ENCODE peak calls at places on chromosome 16, in five cellular contexts. One of them, this sample, is unnamed. For H3K4me1, H3K27me3 and H3K9me3, the result is how much of the 10 kb centered on the place peaks cover.

GRCh38 chr16:3824121-3824795 is 56.3 kb downstream of the CREBBP start:
- DNase-seq in upper lobe of right lung: no peak
- DNase-seq in naive thymus-derived CD4-positive, alpha-beta T cell: no peak
- DNase-seq in ascending aorta: no peak
- DNase-seq in lower lobe of right lung: no peak
- DNase-seq in this sample: no peak

GRCh38 chr16:23833960-23834685 is 1.7 kb upstream of the PRKCB start:
- DNase-seq in naive thymus-derived CD4-positive, alpha-beta T cell: peak
- DNase-seq in lower lobe of right lung: no peak
- DNase-seq in upper lobe of right lung: no peak
- DNase-seq in ascending aorta: no peak
- DNase-seq in this sample: no peak

GRCh38 chr16:84478172-84478948 is 26.1 kb downstream of the MEAK7 start:
- DNase-seq in lower lobe of right lung: no peak
- DNase-seq in upper lobe of right lung: peak
- DNase-seq in ascending aorta: no peak
- DNase-seq in naive thymus-derived CD4-positive, alpha-beta T cell: no peak
- DNase-seq in this sample: no peak

GRCh38 chr16:26963109-26963508 is 103.6 kb upstream of the C16orf82 start:
- DNase-seq in lower lobe of right lung: no peak
- DNase-seq in upper lobe of right lung: no peak
- DNase-seq in naive thymus-derived CD4-positive, alpha-beta T cell: peak
- DNase-seq in ascending aorta: no peak
- DNase-seq in this sample: peak

GRCh38 chr16:67128887-67129286 is 19.1 kb downstream of the PHAF1 start:
- DNase-seq in upper lobe of right lung: no peak
- DNase-seq in ascending aorta: no peak
- DNase-seq in lower lobe of right lung: no peak
- DNase-seq in naive thymus-derived CD4-positive, alpha-beta T cell: no peak
- DNase-seq in this sample: no peak

GRCh38 chr16:64997121-64997520 is 124.7 kb downstream of the CDH11 start:
- DNase-seq in upper lobe of right lung: no peak
- DNase-seq in ascending aorta: no peak
- DNase-seq in naive thymus-derived CD4-positive, alpha-beta T cell: no peak
- DNase-seq in lower lobe of right lung: no peak
- DNase-seq in this sample: no peak

GRCh38 chr16:77700846-77701245 is 21.5 kb upstream of the NUDT7 start:
- DNase-seq in ascending aorta: no peak
- DNase-seq in lower lobe of right lung: no peak
- DNase-seq in naive thymus-derived CD4-positive, alpha-beta T cell: no peak
- DNase-seq in upper lobe of right lung: no peak
- DNase-seq in this sample: no peak

GRCh38 chr16:10168258-10168657 is 14.0 kb downstream of the GRIN2A start:
- DNase-seq in naive thymus-derived CD4-positive, alpha-beta T cell: no peak
- DNase-seq in upper lobe of right lung: no peak
- DNase-seq in lower lobe of right lung: no peak
- DNase-seq in ascending aorta: no peak
- DNase-seq in this sample: no peak

GRCh38 chr16:70561623-70562022 is 38.0 kb downstream of the SF3B3 start:
- DNase-seq in upper lobe of right lung: peak
- DNase-seq in ascending aorta: no peak
- DNase-seq in naive thymus-derived CD4-positive, alpha-beta T cell: no peak
- DNase-seq in lower lobe of right lung: peak
- DNase-seq in this sample: no peak

GRCh38 chr16:57592591-57593003 is 35.8 kb upstream of the ADGRG1 start:
- DNase-seq in ascending aorta: no peak
- DNase-seq in naive thymus-derived CD4-positive, alpha-beta T cell: peak
- DNase-seq in lower lobe of right lung: no peak
- DNase-seq in upper lobe of right lung: no peak
- DNase-seq in this sample: peak

GRCh38 chr16:2692948-2693651 is 10.8 kb downstream of the KCTD5 start:
- DNase-seq in lower lobe of right lung: no peak
- DNase-seq in naive thymus-derived CD4-positive, alpha-beta T cell: no peak
- DNase-seq in upper lobe of right lung: no peak
- DNase-seq in ascending aorta: no peak
- DNase-seq in this sample: no peak

GRCh38 chr16:877242-878065 is 76.9 kb upstream of the GNG13 start:
- DNase-seq in naive thymus-derived CD4-positive, alpha-beta T cell: no peak
- DNase-seq in lower lobe of right lung: peak
- DNase-seq in ascending aorta: no peak
- DNase-seq in upper lobe of right lung: no peak
- DNase-seq in this sample: no peak

GRCh38 chr16:66728117-66728787 is 23.2 kb downstream of the DYNC1LI2 start:
- DNase-seq in ascending aorta: no peak
- DNase-seq in naive thymus-derived CD4-positive, alpha-beta T cell: peak
- DNase-seq in lower lobe of right lung: no peak
- DNase-seq in upper lobe of right lung: no peak
- DNase-seq in this sample: peak

GRCh38 chr16:1613728-1614225 is 1.6 kb downstream of the CRAMP1 start:
- DNase-seq in naive thymus-derived CD4-positive, alpha-beta T cell: peak
- DNase-seq in ascending aorta: no peak
- DNase-seq in upper lobe of right lung: no peak
- DNase-seq in lower lobe of right lung: no peak
- DNase-seq in this sample: peak

GRCh38 chr16:81444448-81445121 is at the start of gene CMIP:
- DNase-seq in naive thymus-derived CD4-positive, alpha-beta T cell: peak
- DNase-seq in lower lobe of right lung: peak
- DNase-seq in ascending aorta: peak
- DNase-seq in upper lobe of right lung: peak
- DNase-seq in this sample: peak

GRCh38 chr16:49986351-49987124 is 38.5 kb upstream of the CNEP1R1 start:
- DNase-seq in ascending aorta: no peak
- DNase-seq in lower lobe of right lung: no peak
- DNase-seq in naive thymus-derived CD4-positive, alpha-beta T cell: no peak
- DNase-seq in upper lobe of right lung: no peak
- DNase-seq in this sample: no peak

GRCh38 chr16:56673916-56674315 is 4.3 kb downstream of the MT1H start:
- DNase-seq in lower lobe of right lung: no peak
- DNase-seq in ascending aorta: peak
- DNase-seq in upper lobe of right lung: no peak
- DNase-seq in naive thymus-derived CD4-positive, alpha-beta T cell: peak
- DNase-seq in this sample: peak

GRCh38 chr16:48197294-48197693 is 41.5 kb upstream of the ABCC12 start:
- DNase-seq in upper lobe of right lung: no peak
- DNase-seq in naive thymus-derived CD4-positive, alpha-beta T cell: no peak
- DNase-seq in ascending aorta: no peak
- DNase-seq in lower lobe of right lung: no peak
- DNase-seq in this sample: no peak

GRCh38 chr16:13866073-13866472 is 53.9 kb upstream of the ERCC4 start:
- DNase-seq in ascending aorta: peak
- DNase-seq in lower lobe of right lung: peak
- DNase-seq in naive thymus-derived CD4-positive, alpha-beta T cell: peak
- DNase-seq in upper lobe of right lung: peak
- DNase-seq in this sample: peak

GRCh38 chr16:11254913-11255736 is 879 bp downstream of the SOCS1 start:
- DNase-seq in lower lobe of right lung: peak
- DNase-seq in upper lobe of right lung: peak
- DNase-seq in ascending aorta: no peak
- DNase-seq in naive thymus-derived CD4-positive, alpha-beta T cell: peak
- DNase-seq in this sample: peak

GRCh38 chr16:75296606-75297005 is 45.2 kb upstream of the BCAR1 start:
- DNase-seq in ascending aorta: no peak
- DNase-seq in naive thymus-derived CD4-positive, alpha-beta T cell: no peak
- DNase-seq in upper lobe of right lung: no peak
- DNase-seq in lower lobe of right lung: no peak
- DNase-seq in this sample: no peak

GRCh38 chr16:10937068-10937859 is 5.0 kb downstream of the DEXI start:
- DNase-seq in ascending aorta: no peak
- DNase-seq in naive thymus-derived CD4-positive, alpha-beta T cell: no peak
- DNase-seq in upper lobe of right lung: peak
- DNase-seq in lower lobe of right lung: no peak
- DNase-seq in this sample: peak

GRCh38 chr16:66911112-66911511 is 7.6 kb downstream of the CDH16 start:
- DNase-seq in naive thymus-derived CD4-positive, alpha-beta T cell: no peak
- DNase-seq in lower lobe of right lung: peak
- DNase-seq in upper lobe of right lung: no peak
- DNase-seq in ascending aorta: no peak
- DNase-seq in this sample: no peak

GRCh38 chr16:518858-519257 is 8.7 kb upstream of the CAPN15 start:
- DNase-seq in naive thymus-derived CD4-positive, alpha-beta T cell: no peak
- DNase-seq in upper lobe of right lung: no peak
- DNase-seq in ascending aorta: no peak
- DNase-seq in lower lobe of right lung: peak
- DNase-seq in this sample: peak

GRCh38 chr16:1765826-1766225 is 5.5 kb downstream of the NME3 start:
- DNase-seq in upper lobe of right lung: no peak
- DNase-seq in ascending aorta: no peak
- DNase-seq in naive thymus-derived CD4-positive, alpha-beta T cell: no peak
- DNase-seq in lower lobe of right lung: no peak
- DNase-seq in this sample: no peak

GRCh38 chr16:81500833-81501521 is 56.4 kb downstream of the CMIP start:
- DNase-seq in ascending aorta: peak
- DNase-seq in lower lobe of right lung: no peak
- DNase-seq in naive thymus-derived CD4-positive, alpha-beta T cell: no peak
- DNase-seq in upper lobe of right lung: no peak
- DNase-seq in this sample: no peak

GRCh38 chr16:9860876-9861275 is 321.4 kb downstream of the GRIN2A start:
- DNase-seq in lower lobe of right lung: no peak
- DNase-seq in upper lobe of right lung: no peak
- DNase-seq in ascending aorta: no peak
- DNase-seq in naive thymus-derived CD4-positive, alpha-beta T cell: no peak
- DNase-seq in this sample: no peak

GRCh38 chr16:74480150-74481029 is 59.1 kb upstream of the CLEC18B start:
- DNase-seq in naive thymus-derived CD4-positive, alpha-beta T cell: no peak
- DNase-seq in lower lobe of right lung: no peak
- DNase-seq in upper lobe of right lung: no peak
- DNase-seq in ascending aorta: no peak
- DNase-seq in this sample: peak

GRCh38 chr16:66050991-66051390 is 315.5 kb upstream of the CDH5 start:
- DNase-seq in lower lobe of right lung: no peak
- DNase-seq in ascending aorta: no peak
- DNase-seq in upper lobe of right lung: no peak
- DNase-seq in naive thymus-derived CD4-positive, alpha-beta T cell: no peak
- DNase-seq in this sample: no peak

GRCh38 chr16:27679899-27680298 is 130.0 kb downstream of the KATNIP start:
- DNase-seq in naive thymus-derived CD4-positive, alpha-beta T cell: no peak
- DNase-seq in lower lobe of right lung: no peak
- DNase-seq in ascending aorta: no peak
- DNase-seq in upper lobe of right lung: no peak
- DNase-seq in this sample: no peak

GRCh38 chr16:79099701-79100100 is 500.8 kb downstream of the MAF start:
- DNase-seq in lower lobe of right lung: no peak
- DNase-seq in ascending aorta: no peak
- DNase-seq in naive thymus-derived CD4-positive, alpha-beta T cell: no peak
- DNase-seq in upper lobe of right lung: no peak
- DNase-seq in this sample: no peak

GRCh38 chr16:79532785-79533184 is 67.8 kb downstream of the MAF start:
- DNase-seq in upper lobe of right lung: no peak
- DNase-seq in ascending aorta: no peak
- DNase-seq in naive thymus-derived CD4-positive, alpha-beta T cell: no peak
- DNase-seq in lower lobe of right lung: no peak
- DNase-seq in this sample: no peak

GRCh38 chr16:8630205-8630953 is 8.9 kb downstream of the METTL22 start:
- DNase-seq in ascending aorta: no peak
- DNase-seq in upper lobe of right lung: no peak
- DNase-seq in naive thymus-derived CD4-positive, alpha-beta T cell: no peak
- DNase-seq in lower lobe of right lung: no peak
- DNase-seq in this sample: no peak

GRCh38 chr16:18979936-18980335 is 3.8 kb upstream of the TMC7 start:
- DNase-seq in upper lobe of right lung: no peak
- DNase-seq in naive thymus-derived CD4-positive, alpha-beta T cell: no peak
- DNase-seq in lower lobe of right lung: no peak
- DNase-seq in ascending aorta: no peak
- DNase-seq in this sample: no peak

GRCh38 chr16:57138281-57138935 is 46.0 kb downstream of the CPNE2 start:
- DNase-seq in naive thymus-derived CD4-positive, alpha-beta T cell: no peak
- DNase-seq in upper lobe of right lung: peak
- DNase-seq in lower lobe of right lung: no peak
- DNase-seq in ascending aorta: no peak
- DNase-seq in this sample: no peak

GRCh38 chr16:1414532-1415265 is at the start of gene UNKL:
- DNase-seq in naive thymus-derived CD4-positive, alpha-beta T cell: peak
- DNase-seq in ascending aorta: peak
- DNase-seq in lower lobe of right lung: peak
- DNase-seq in upper lobe of right lung: peak
- DNase-seq in this sample: peak

GRCh38 chr16:81626181-81626674 is 152.9 kb upstream of the PLCG2 start:
- DNase-seq in upper lobe of right lung: no peak
- DNase-seq in ascending aorta: no peak
- DNase-seq in lower lobe of right lung: no peak
- DNase-seq in naive thymus-derived CD4-positive, alpha-beta T cell: no peak
- DNase-seq in this sample: no peak

GRCh38 chr16:14409563-14409962 is 220.5 kb downstream of the PARN start:
- DNase-seq in lower lobe of right lung: no peak
- DNase-seq in naive thymus-derived CD4-positive, alpha-beta T cell: no peak
- DNase-seq in ascending aorta: peak
- DNase-seq in upper lobe of right lung: no peak
- DNase-seq in this sample: peak

GRCh38 chr16:15993541-15993940 is 44.1 kb downstream of the ABCC1 start:
- DNase-seq in ascending aorta: no peak
- DNase-seq in naive thymus-derived CD4-positive, alpha-beta T cell: no peak
- DNase-seq in upper lobe of right lung: no peak
- DNase-seq in lower lobe of right lung: no peak
- DNase-seq in this sample: no peak
- H3K4me1 ChIP-seq in ascending aorta: under half
- H3K4me1 ChIP-seq in naive thymus-derived CD4-positive, alpha-beta T cell: under half
- H3K4me1 ChIP-seq in upper lobe of right lung: half or more
- H3K4me1 ChIP-seq in lower lobe of right lung: under half
- H3K4me1 ChIP-seq in this sample: under half

GRCh38 chr16:73060216-73060615 is 12.3 kb upstream of the ZFHX3 start:
- DNase-seq in upper lobe of right lung: no peak
- DNase-seq in lower lobe of right lung: no peak
- DNase-seq in naive thymus-derived CD4-positive, alpha-beta T cell: no peak
- DNase-seq in ascending aorta: no peak
- DNase-seq in this sample: no peak
- H3K27me3 ChIP-seq in upper lobe of right lung: under half
- H3K27me3 ChIP-seq in lower lobe of right lung: under half
- H3K27me3 ChIP-seq in naive thymus-derived CD4-positive, alpha-beta T cell: under half
- H3K27me3 ChIP-seq in ascending aorta: under half
- H3K27me3 ChIP-seq in this sample: under half

GRCh38 chr16:59758848-59759247 is 1024.7 kb upstream of the GOT2 start:
- DNase-seq in upper lobe of right lung: no peak
- DNase-seq in lower lobe of right lung: no peak
- DNase-seq in naive thymus-derived CD4-positive, alpha-beta T cell: no peak
- DNase-seq in ascending aorta: no peak
- DNase-seq in this sample: no peak
- H3K9me3 ChIP-seq in upper lobe of right lung: under half
- H3K9me3 ChIP-seq in lower lobe of right lung: under half
- H3K9me3 ChIP-seq in naive thymus-derived CD4-positive, alpha-beta T cell: under half
- H3K9me3 ChIP-seq in ascending aorta: under half
- H3K9me3 ChIP-seq in this sample: under half

GRCh38 chr16:68786685-68787418 is 49.8 kb downstream of the CDH1 start:
- DNase-seq in ascending aorta: no peak
- DNase-seq in upper lobe of right lung: no peak
- DNase-seq in lower lobe of right lung: no peak
- DNase-seq in naive thymus-derived CD4-positive, alpha-beta T cell: no peak
- DNase-seq in this sample: peak
- H3K4me1 ChIP-seq in ascending aorta: under half
- H3K4me1 ChIP-seq in upper lobe of right lung: under half
- H3K4me1 ChIP-seq in lower lobe of right lung: under half
- H3K4me1 ChIP-seq in naive thymus-derived CD4-positive, alpha-beta T cell: under half
- H3K4me1 ChIP-seq in this sample: under half

GRCh38 chr16:86575754-86576557 is 2.4 kb upstream of the FOXL1 start:
- DNase-seq in naive thymus-derived CD4-positive, alpha-beta T cell: peak
- DNase-seq in lower lobe of right lung: no peak
- DNase-seq in ascending aorta: peak
- DNase-seq in upper lobe of right lung: no peak
- DNase-seq in this sample: peak
- H3K27me3 ChIP-seq in naive thymus-derived CD4-positive, alpha-beta T cell: under half
- H3K27me3 ChIP-seq in lower lobe of right lung: half or more
- H3K27me3 ChIP-seq in ascending aorta: under half
- H3K27me3 ChIP-seq in upper lobe of right lung: half or more
- H3K27me3 ChIP-seq in this sample: under half